ENCODE peak calls at places on chromosomes 6 and 20, in four cellular contexts. E is psoas muscle, W is osteocyte, R is omental fat pad. S is an unnamed sample.

GRCh38 chr20:24935140-24935539 is 13.9 kb upstream of the CST7 start:
- DNase-seq in E (no peak), W (peak), R (no peak), S (no peak)

GRCh38 chr6:80321011-80321410 is 214.5 kb downstream of the BCKDHB start:
- DNase-seq in E (no peak), W (no peak), R (no peak), S (no peak)

GRCh38 chr6:34315780-34316179 is 67.0 kb upstream of the SMIM29 start:
- DNase-seq in E (no peak), W (no peak), R (no peak), S (no peak)

GRCh38 chr6:168711666-168712300 is 270.8 kb downstream of the SMOC2 start:
- DNase-seq in E (no peak), W (peak), R (no peak), S (no peak)

GRCh38 chr6:399785-400517 is 8.4 kb downstream of the IRF4 start:
- DNase-seq in E (no peak), W (no peak), R (no peak), S (no peak)

GRCh38 chr20:53595018-53595378 is 1.4 kb upstream of the ZNF217 start:
- DNase-seq in E (no peak), W (no peak), R (no peak), S (no peak)

GRCh38 chr6:153218184-153218792 is 87.2 kb upstream of the RGS17 start:
- DNase-seq in E (no peak), W (no peak), R (no peak), S (no peak)

GRCh38 chr6:160135922-160136655 is 14.5 kb downstream of the SLC22A1 start:
- DNase-seq in E (no peak), W (peak), R (no peak), S (no peak)

GRCh38 chr6:125970760-125971159 is 14.2 kb downstream of the HINT3 start:
- DNase-seq in E (no peak), W (no peak), R (no peak), S (no peak)

GRCh38 chr6:107689190-107689589 is 134.9 kb downstream of the SCML4 start:
- DNase-seq in E (no peak), W (no peak), R (no peak), S (no peak)

GRCh38 chr6:152566040-152566875 is 70.9 kb downstream of the SYNE1 start:
- DNase-seq in E (no peak), W (no peak), R (no peak), S (no peak)

GRCh38 chr6:127436578-127437110 is 22.5 kb downstream of the KIAA0408 start:
- DNase-seq in E (no peak), W (no peak), R (no peak), S (no peak)

GRCh38 chr20:58447733-58448391 is 58.8 kb downstream of the VAPB start:
- DNase-seq in E (no peak), W (no peak), R (no peak), S (peak)

GRCh38 chr6:70706491-70707123 is 38.9 kb downstream of the SMAP1 start:
- DNase-seq in E (no peak), W (no peak), R (no peak), S (no peak)

GRCh38 chr6:81820979-81821378 is 68.5 kb upstream of the TENT5A start:
- DNase-seq in E (no peak), W (no peak), R (no peak), S (no peak)

GRCh38 chr6:14981960-14982359 is 263.9 kb upstream of the JARID2 start:
- DNase-seq in E (no peak), W (no peak), R (no peak), S (no peak)

GRCh38 chr20:45828589-45828988 is 1.5 kb upstream of the TNNC2 start:
- DNase-seq in E (peak), W (no peak), R (no peak), S (no peak)

GRCh38 chr20:46200582-46201570 is 82.8 kb downstream of the CD40 start:
- DNase-seq in E (no peak), W (no peak), R (no peak), S (no peak)

GRCh38 chr20:6632187-6632586 is 135.3 kb upstream of the BMP2 start:
- DNase-seq in E (peak), W (no peak), R (no peak), S (peak)

GRCh38 chr20:50313827-50314226 is 123.2 kb downstream of the CEBPB start:
- DNase-seq in E (no peak), W (no peak), R (no peak), S (no peak)

GRCh38 chr6:28657756-28658465 is 132.2 kb downstream of the GPX5 start:
- DNase-seq in E (no peak), W (no peak), R (peak), S (peak)

GRCh38 chr6:13535306-13535705 is 39.1 kb upstream of the SIRT5 start:
- DNase-seq in E (no peak), W (no peak), R (no peak), S (no peak)

GRCh38 chr20:56630086-56630493 is 984 bp downstream of the TFAP2C start:
- DNase-seq in E (no peak), W (peak), R (no peak), S (peak)

GRCh38 chr20:10667077-10667401 is 6.8 kb downstream of the JAG1 start:
- DNase-seq in E (peak), W (no peak), R (no peak), S (no peak)

GRCh38 chr6:25958700-25959162 is 3.9 kb upstream of the TRIM38 start:
- DNase-seq in E (no peak), W (no peak), R (no peak), S (no peak)

GRCh38 chr20:9515761-9516657 is 1.6 kb downstream of the LAMP5 start:
- DNase-seq in E (no peak), W (no peak), R (no peak), S (no peak)

GRCh38 chr6:106692112-106692822 is 62.9 kb downstream of the QRSL1 start:
- DNase-seq in E (no peak), W (no peak), R (no peak), S (no peak)

GRCh38 chr20:57660510-57661199 is 40.4 kb upstream of the ZBP1 start:
- DNase-seq in E (no peak), W (no peak), R (peak), S (peak)

GRCh38 chr6:164105705-164106104 is 691.2 kb downstream of the QKI start:
- DNase-seq in E (no peak), W (no peak), R (no peak), S (no peak)

GRCh38 chr6:106913111-106913510 is 61.4 kb downstream of the CD24 start:
- DNase-seq in E (no peak), W (no peak), R (no peak), S (no peak)

GRCh38 chr6:55069132-55069781 is 105.1 kb upstream of the HCRTR2 start:
- DNase-seq in E (no peak), W (no peak), R (no peak), S (no peak)

GRCh38 chr6:131367206-131367873 is 205.7 kb upstream of the ARG1 start:
- DNase-seq in E (no peak), W (no peak), R (no peak), S (no peak)

GRCh38 chr20:49435639-49436038 is 46.8 kb downstream of the KCNB1 start:
- DNase-seq in E (no peak), W (no peak), R (no peak), S (no peak)

GRCh38 chr6:167779993-167780655 is 46.6 kb upstream of the AFDN start:
- DNase-seq in E (no peak), W (no peak), R (no peak), S (no peak)

GRCh38 chr6:6820688-6821238 is 232.2 kb downstream of the LY86 start:
- DNase-seq in E (no peak), W (no peak), R (no peak), S (no peak)

GRCh38 chr6:149855040-149855654 is 9.0 kb downstream of the LRP11 start:
- DNase-seq in E (no peak), W (no peak), R (no peak), S (no peak)

GRCh38 chr6:47061631-47062300 is 19.6 kb upstream of the ADGRF1 start:
- DNase-seq in E (no peak), W (no peak), R (no peak), S (no peak)

GRCh38 chr6:52640916-52641315 is 30.0 kb upstream of the TMEM14A start:
- DNase-seq in E (no peak), W (no peak), R (no peak), S (no peak)

GRCh38 chr6:68958327-68958726 is 323.2 kb downstream of the ADGRB3 start:
- DNase-seq in E (no peak), W (no peak), R (no peak), S (no peak)
- TF ChIP-seq CTCF in E (no peak), W (peak), R (no peak), S (peak)

GRCh38 chr6:109978174-109979032 is at the start of gene GPR6:
- DNase-seq in E (peak), W (no peak), R (no peak), S (peak)

GRCh38 chr6:109977791-109978173 is 329 bp upstream of the GPR6 start:
- DNase-seq in E (no peak), W (no peak), R (no peak), S (no peak)

GRCh38 chr6:109984410-109984809 is 6.3 kb downstream of the GPR6 start:
- DNase-seq in E (no peak), W (no peak), R (no peak), S (no peak)

DNA sequence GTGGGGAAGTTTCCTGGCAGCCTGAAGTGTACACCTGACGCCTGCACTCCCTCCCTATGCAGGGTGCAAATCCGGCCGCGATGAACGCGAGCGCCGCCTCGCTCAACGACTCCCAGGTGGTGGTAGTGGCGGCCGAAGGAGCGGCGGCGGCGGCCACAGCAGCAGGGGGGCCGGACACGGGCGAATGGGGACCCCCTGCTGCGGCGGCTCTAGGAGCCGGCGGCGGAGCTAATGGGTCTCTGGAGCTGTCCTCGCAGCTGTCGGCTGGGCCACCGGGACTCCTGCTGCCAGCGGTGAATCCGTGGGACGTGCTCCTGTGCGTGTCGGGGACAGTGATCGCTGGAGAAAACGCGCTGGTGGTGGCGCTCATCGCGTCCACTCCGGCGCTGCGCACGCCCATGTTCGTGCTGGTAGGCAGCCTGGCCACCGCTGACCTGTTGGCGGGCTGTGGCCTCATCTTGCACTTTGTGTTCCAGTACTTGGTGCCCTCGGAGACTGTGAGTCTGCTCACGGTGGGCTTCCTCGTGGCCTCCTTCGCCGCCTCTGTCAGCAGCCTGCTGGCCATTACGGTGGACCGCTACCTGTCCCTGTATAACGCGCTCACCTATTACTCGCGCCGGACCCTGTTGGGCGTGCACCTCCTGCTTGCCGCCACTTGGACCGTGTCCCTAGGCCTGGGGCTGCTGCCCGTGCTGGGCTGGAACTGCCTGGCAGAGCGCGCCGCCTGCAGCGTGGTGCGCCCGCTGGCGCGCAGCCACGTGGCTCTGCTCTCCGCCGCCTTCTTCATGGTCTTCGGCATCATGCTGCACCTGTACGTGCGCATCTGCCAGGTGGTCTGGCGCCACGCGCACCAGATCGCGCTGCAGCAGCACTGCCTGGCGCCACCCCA is 1.2 kb downstream of the GPR6 start:
- DNase-seq in E (no peak), W (no peak), R (no peak), S (no peak)
- TF ChIP-seq CTCF in E (no peak), W (no peak), R (no peak), S (no peak)

GRCh38 chr6:113854531-113855499 is 2.3 kb upstream of the MARCKS start:
- DNase-seq in E (peak), W (peak), R (no peak), S (peak)
- TF ChIP-seq CTCF in E (no peak), W (peak), R (no peak), S (no peak)

DNA sequence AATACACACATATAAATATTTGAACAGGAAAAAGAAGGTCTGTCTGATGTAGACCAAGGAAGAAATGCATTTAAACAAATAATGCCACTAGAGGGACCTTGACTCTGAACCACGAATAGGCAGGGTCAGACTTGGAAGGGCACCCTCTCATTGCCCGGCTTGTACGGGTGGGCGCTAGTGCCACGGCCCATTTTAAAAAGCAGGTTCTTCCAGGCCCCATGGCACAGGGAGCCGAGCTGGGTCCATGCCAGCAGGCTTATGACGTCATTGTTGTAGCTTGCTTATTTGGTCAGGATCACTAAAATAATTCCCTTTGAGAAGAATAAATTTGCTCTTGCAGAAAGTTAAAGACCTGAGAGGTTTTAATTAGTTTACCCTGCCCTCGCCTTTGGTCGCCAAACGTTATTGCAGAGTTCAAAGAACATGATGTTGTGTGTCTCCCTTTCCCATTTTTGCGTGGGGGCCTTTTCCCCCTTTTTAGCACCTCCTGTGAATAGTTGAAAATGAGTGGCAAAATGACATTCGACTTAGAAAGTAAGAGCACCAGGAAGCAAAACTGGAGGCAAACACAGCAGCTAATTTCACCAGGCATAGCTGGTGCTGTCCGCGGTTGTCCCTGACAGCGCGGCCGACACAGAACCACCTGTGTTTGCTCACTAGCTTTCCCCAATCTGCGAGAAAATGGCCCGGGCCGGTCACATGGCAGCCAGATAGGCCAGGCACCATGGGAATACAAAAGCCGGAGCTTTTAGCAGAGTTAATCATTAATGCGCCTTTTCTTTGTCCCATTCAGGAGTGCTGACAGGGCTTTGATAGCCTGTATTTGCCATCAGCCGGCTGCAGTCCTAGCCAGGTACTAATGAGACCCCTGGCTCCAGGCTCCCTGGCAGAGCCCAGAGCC is 93.8 kb downstream of the FOXA2 start:
- DNase-seq in E (no peak), W (no peak), R (no peak), S (no peak)
- TF ChIP-seq CTCF in E (no peak), W (no peak), R (no peak), S (no peak)

S was measured in mesothelial cell of epicardium.